ENCODE peak calls at places on chromosomes 12 and 14, in seven cellular contexts. E is activated naive CD4-positive, alpha-beta T cell treated with anti-CD3 and anti-CD28 coated beads, Interleukin-2, amount 50 U/mL, for 72 hours; H is GM04504; B is lower lobe of right lung; T is GM18507; C is AG04450; G is effector memory CD8-positive, alpha-beta T cell. K is an unnamed sample.

GRCh38 chr12:3084742-3085141 is 7.6 kb downstream of the TSPAN9 start:
- DNase-seq in H (no peak), B (no peak), G (no peak), E (no peak), C (no peak), T (no peak), K (no peak)

GRCh38 chr12:99157946-99158345 is 489.6 kb upstream of the GARIN6 start:
- DNase-seq in H (no peak), C (no peak), T (no peak), E (no peak), G (no peak), B (no peak), K (no peak)

GRCh38 chr14:21136024-21136423 is 19.8 kb downstream of the OR5AU1 start:
- DNase-seq in B (no peak), T (peak; percentile 17), C (no peak), G (no peak), H (no peak), E (no peak), K (peak; percentile 53)

GRCh38 chr14:92684801-92685560 is 63.4 kb downstream of the LGMN start:
- DNase-seq in T (no peak), E (peak; percentile 51), H (no peak), G (no peak), C (no peak), B (no peak), K (no peak)

GRCh38 chr12:103698752-103699540 is 111.9 kb downstream of the STAB2 start:
- DNase-seq in E (no peak), C (no peak), T (no peak), B (no peak), G (no peak), H (no peak), K (no peak)

GRCh38 chr14:104131968-104132732 is 6.2 kb upstream of the KIF26A start:
- DNase-seq in C (no peak), T (no peak), B (no peak), G (no peak), E (no peak), H (no peak), K (no peak)

GRCh38 chr14:91402278-91403068 is 15.1 kb downstream of the CCDC88C start:
- DNase-seq in C (no peak), G (no peak), H (no peak), T (no peak), E (no peak), B (peak; percentile 47), K (no peak)

GRCh38 chr12:132043216-132043615 is 93.5 kb downstream of the EP400 start:
- DNase-seq in B (no peak), H (no peak), E (no peak), G (no peak), C (no peak), T (no peak), K (no peak)

GRCh38 chr14:60094306-60094897 is 2.7 kb downstream of the PCNX4 start:
- DNase-seq in T (no peak), B (no peak), E (no peak), G (no peak), C (no peak), H (no peak), K (no peak)

GRCh38 chr12:102468261-102468940 is 12.0 kb downstream of the IGF1 start:
- DNase-seq in C (no peak), T (no peak), G (no peak), E (no peak), H (no peak), B (no peak), K (no peak)

GRCh38 chr14:76729953-76730505 is 31.2 kb upstream of the VASH1 start:
- DNase-seq in H (no peak), G (no peak), C (no peak), T (no peak), B (no peak), E (no peak), K (no peak)

GRCh38 chr12:131132118-131132892 is 178.6 kb downstream of the ADGRD1 start:
- DNase-seq in C (no peak), B (peak; percentile 69), H (no peak), E (no peak), G (peak; percentile 62), T (peak; percentile 68), K (peak; percentile 36)

GRCh38 chr14:101907619-101908018 is 56.8 kb upstream of the DYNC1H1 start:
- DNase-seq in C (no peak), E (no peak), B (no peak), G (no peak), T (no peak), H (no peak), K (no peak)

GRCh38 chr14:58878740-58879139 is 241.0 kb downstream of the DACT1 start:
- DNase-seq in T (no peak), G (no peak), H (no peak), E (no peak), B (no peak), C (no peak), K (no peak)

GRCh38 chr12:6180300-6181051 is 19.7 kb upstream of the CD9 start:
- DNase-seq in E (no peak), C (no peak), T (no peak), B (peak; percentile 75), H (peak; percentile 62), G (no peak), K (no peak)

GRCh38 chr14:97137705-97138104 is 340.5 kb downstream of the VRK1 start:
- DNase-seq in E (no peak), B (no peak), H (no peak), C (no peak), G (no peak), T (no peak), K (no peak)

GRCh38 chr14:72651715-72652114 is 242.2 kb downstream of the DPF3 start:
- DNase-seq in T (no peak), C (no peak), H (no peak), E (no peak), G (no peak), B (no peak), K (no peak)

GRCh38 chr12:78916845-78917480 is 52.4 kb downstream of the SYT1 start:
- DNase-seq in G (no peak), H (no peak), B (no peak), C (no peak), T (no peak), E (no peak), K (no peak)

GRCh38 chr12:21941522-21942376 is 523 bp upstream of the ABCC9 start:
- DNase-seq in C (no peak), G (no peak), E (peak; percentile 47), H (peak; percentile 15), B (peak; percentile 65), T (no peak), K (no peak)

GRCh38 chr14:22448905-22449611 is 140.0 kb downstream of the DAD1 start:
- DNase-seq in B (no peak), E (no peak), C (no peak), T (no peak), H (no peak), G (no peak), K (no peak)

GRCh38 chr12:112305951-112306350 is 76.3 kb downstream of the HECTD4 start:
- DNase-seq in G (no peak), B (no peak), T (no peak), E (no peak), C (no peak), H (no peak), K (peak; percentile 66)

GRCh38 chr14:99441157-99441870 is 39.3 kb downstream of the SETD3 start:
- DNase-seq in E (no peak), G (no peak), H (no peak), B (no peak), T (no peak), C (no peak), K (no peak)

GRCh38 chr14:65214741-65215140 is 112.4 kb upstream of the MAX start:
- DNase-seq in C (no peak), H (no peak), G (no peak), E (no peak), T (no peak), B (no peak), K (no peak)

GRCh38 chr14:66074546-66074945 is 411.6 kb upstream of the CCDC196 start:
- DNase-seq in H (no peak), C (no peak), E (no peak), T (no peak), B (no peak), G (no peak), K (no peak)

GRCh38 chr14:75689012-75689411 is 28.0 kb downstream of the TTLL5 start:
- DNase-seq in C (no peak), B (no peak), G (no peak), T (no peak), E (no peak), H (peak; percentile 73), K (no peak)

GRCh38 chr12:51090705-51091229 is 7.4 kb upstream of the CSRNP2 start:
- DNase-seq in B (no peak), T (no peak), G (no peak), H (no peak), C (no peak), E (no peak), K (no peak)

GRCh38 chr14:105861985-105862465 is 335.6 kb downstream of the TMEM121 start:
- DNase-seq in E (peak; percentile 45), T (peak; percentile 58), H (no peak), G (no peak), B (no peak), C (no peak), K (no peak)

GRCh38 chr12:46465307-46465706 is 92.7 kb upstream of the SLC38A2 start:
- DNase-seq in E (no peak), H (no peak), C (no peak), B (no peak), G (no peak), T (no peak), K (no peak)

K was measured in NCI-H1105 treated with DMSO at 0.1 percent for 48 hours.